ENCODE peak calls at places on chromosomes 13 and 19, in eight cellular contexts. Z is ovary, A is fibroblast of lung, U is psoas muscle, C is hepatocyte, J is breast epithelium, Y is esophagus squamous epithelium, D is tibial nerve. F is an unnamed sample.

GRCh38 chr13:30151398-30151797 is 156.0 kb downstream of the KATNAL1 start:
- DNase-seq in U (no peak), C (no peak), Z (no peak), Y (no peak), A (no peak), D (no peak), J (no peak), F (no peak)

GRCh38 chr13:30806784-30807183 is 71.4 kb downstream of the ALOX5AP start:
- DNase-seq in A (peak; percentile 82), U (no peak), D (no peak), C (no peak), Z (no peak), J (no peak), Y (no peak), F (no peak)

GRCh38 chr13:50085063-50085462 is 69.8 kb downstream of the KCNRG start:
- DNase-seq in C (peak; percentile 72), Z (no peak), A (peak; percentile 71), U (no peak), D (no peak), J (no peak), Y (no peak), F (no peak)

GRCh38 chr13:99403458-99403971 is 96.3 kb upstream of the GPR183 start:
- DNase-seq in Y (no peak), Z (no peak), A (no peak), D (no peak), C (no peak), U (no peak), J (no peak), F (peak; percentile 19)

GRCh38 chr19:13012690-13013608 is 17.7 kb downstream of the NFIX start:
- DNase-seq in U (peak; percentile 84), Y (no peak), A (peak; percentile 81), D (peak; percentile 73), C (peak; percentile 63), Z (peak; percentile 86), J (no peak), F (no peak)

GRCh38 chr19:48751835-48752510 is 468 bp downstream of the FUT1 start:
- DNase-seq in J (no peak), D (no peak), Z (no peak), U (no peak), A (no peak), C (no peak), Y (no peak), F (no peak)

GRCh38 chr13:33933810-33934209 is 115.9 kb downstream of the RFC3 start:
- DNase-seq in D (no peak), Y (no peak), Z (no peak), U (no peak), A (no peak), J (no peak), C (no peak), F (no peak)

GRCh38 chr19:51479531-51480331 is 1.4 kb downstream of the CEACAM18 start:
- DNase-seq in U (no peak), C (no peak), D (no peak), Y (no peak), J (no peak), A (no peak), Z (no peak), F (no peak)

GRCh38 chr13:66657165-66657895 is 572.8 kb downstream of the PCDH9 start:
- DNase-seq in D (peak; percentile 8), A (peak; percentile 88), C (peak; percentile 50), U (peak; percentile 69), Z (peak; percentile 30), Y (no peak), J (peak; percentile 90), F (no peak)

GRCh38 chr19:850221-850978 is 1.7 kb upstream of the ELANE start:
- DNase-seq in D (peak; percentile 94), A (peak; percentile 99), Y (no peak), C (peak; percentile 78), U (peak; percentile 92), Z (peak; percentile 92), J (peak; percentile 92), F (no peak)

GRCh38 chr13:31699650-31700049 is 39.7 kb upstream of the RXFP2 start:
- DNase-seq in U (no peak), J (no peak), A (no peak), Y (no peak), C (no peak), Z (no peak), D (no peak), F (no peak)

GRCh38 chr19:50658438-50659317 is 9.4 kb downstream of the C19orf81 start:
- DNase-seq in Y (no peak), A (peak; percentile 8), D (peak; percentile 16), Z (peak; percentile 70), C (peak; percentile 95), J (no peak), U (peak; percentile 49), F (no peak)

GRCh38 chr13:27573265-27573664 is 47.1 kb downstream of the LNX2 start:
- DNase-seq in J (no peak), D (no peak), A (peak; percentile 27), Y (no peak), C (peak; percentile 11), U (no peak), Z (no peak), F (no peak)

GRCh38 chr19:35216026-35216832 is 12.3 kb downstream of the FAM187B start:
- DNase-seq in U (no peak), Y (no peak), C (no peak), J (no peak), A (no peak), Z (no peak), D (no peak), F (no peak)

GRCh38 chr19:55642153-55643002 is 1.1 kb upstream of the ZNF581 start:
- DNase-seq in Z (peak; percentile 61), A (peak; percentile 28), J (no peak), D (no peak), Y (no peak), U (no peak), C (no peak), F (no peak)

GRCh38 chr19:3863648-3864047 is 5.2 kb downstream of the ZFR2 start:
- DNase-seq in A (no peak), Y (no peak), D (no peak), U (no peak), C (no peak), Z (no peak), J (no peak), F (no peak)

GRCh38 chr19:3866798-3867638 is 1.8 kb downstream of the ZFR2 start:
- DNase-seq in Z (no peak), C (no peak), A (no peak), Y (no peak), D (no peak), U (no peak), J (no peak), F (no peak)

GRCh38 chr19:3867971-3868769 is 668 bp downstream of the ZFR2 start:
- DNase-seq in Y (no peak), A (no peak), J (no peak), Z (no peak), U (no peak), C (no peak), D (no peak), F (no peak)

GRCh38 chr19:3873151-3873550 is 4.3 kb upstream of the ZFR2 start:
- DNase-seq in D (no peak), C (no peak), U (no peak), Z (no peak), A (no peak), Y (no peak), J (no peak), F (no peak)

GRCh38 chr19:3868770-3869456 is at the start of gene ZFR2:
- DNase-seq in Y (no peak), J (no peak), U (no peak), Z (no peak), D (no peak), C (peak; percentile 46), A (no peak), F (peak; percentile 12)
- H3K4me3 ChIP-seq in Y (no peak within 1 kb of the TSS), J (no peak within 1 kb of the TSS), U (no peak within 1 kb of the TSS), Z (no peak within 1 kb of the TSS), D (no peak within 1 kb of the TSS), C (no peak within 1 kb of the TSS), A (no peak within 1 kb of the TSS), F (no peak within 1 kb of the TSS)

DNA sequence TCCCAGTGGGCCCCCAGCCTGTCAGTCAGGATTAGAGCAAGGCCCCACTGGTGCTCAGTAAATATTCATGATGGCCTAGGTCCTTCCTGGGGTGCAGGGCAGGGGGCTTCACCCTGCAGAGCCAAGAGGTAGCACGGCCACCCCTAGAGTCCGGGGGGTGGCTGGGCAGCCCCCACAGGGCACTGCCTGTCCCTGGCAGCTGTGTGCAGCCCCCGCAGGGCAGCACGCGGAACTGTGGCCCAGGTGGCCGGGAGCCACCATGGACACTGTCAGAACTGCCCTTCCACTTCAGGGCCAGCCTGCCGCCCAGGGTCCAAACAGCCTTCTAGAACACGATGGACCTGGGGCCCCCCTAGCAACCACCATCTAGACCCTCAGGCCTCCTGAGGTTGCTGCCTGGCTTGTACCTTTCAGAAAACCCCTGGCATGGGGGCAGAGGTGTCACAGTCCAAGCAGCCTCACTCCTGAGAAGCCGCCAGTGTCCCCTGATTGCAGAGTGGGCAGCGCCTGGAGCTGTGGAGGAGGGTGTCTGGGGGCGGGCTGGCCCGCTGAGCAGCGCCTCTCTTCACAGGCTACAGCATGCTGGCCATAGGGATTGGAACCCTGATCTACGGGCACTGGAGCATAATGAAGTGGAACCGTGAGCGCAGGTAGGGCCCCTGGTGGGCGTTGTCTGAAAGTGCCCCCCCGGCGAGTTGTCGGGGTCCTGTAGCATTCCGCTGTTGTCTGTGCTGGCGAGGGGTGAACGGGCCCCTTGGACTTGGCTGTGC is 2.9 kb upstream of the YJEFN3 start:
- DNase-seq in Z (no peak), U (no peak), A (no peak), J (no peak), D (no peak), C (no peak), Y (no peak), F (no peak)
- H3K4me1 ChIP-seq in Z (no peaks in the 10 kb centered on the region), U (peaks cover 3% of the 10 kb centered on the region), A (no peaks in the 10 kb centered on the region), J (no peaks in the 10 kb centered on the region), D (peaks cover 7% of the 10 kb centered on the region), C (no peaks in the 10 kb centered on the region), Y (no peaks in the 10 kb centered on the region), F (no peaks in the 10 kb centered on the region)

DNA sequence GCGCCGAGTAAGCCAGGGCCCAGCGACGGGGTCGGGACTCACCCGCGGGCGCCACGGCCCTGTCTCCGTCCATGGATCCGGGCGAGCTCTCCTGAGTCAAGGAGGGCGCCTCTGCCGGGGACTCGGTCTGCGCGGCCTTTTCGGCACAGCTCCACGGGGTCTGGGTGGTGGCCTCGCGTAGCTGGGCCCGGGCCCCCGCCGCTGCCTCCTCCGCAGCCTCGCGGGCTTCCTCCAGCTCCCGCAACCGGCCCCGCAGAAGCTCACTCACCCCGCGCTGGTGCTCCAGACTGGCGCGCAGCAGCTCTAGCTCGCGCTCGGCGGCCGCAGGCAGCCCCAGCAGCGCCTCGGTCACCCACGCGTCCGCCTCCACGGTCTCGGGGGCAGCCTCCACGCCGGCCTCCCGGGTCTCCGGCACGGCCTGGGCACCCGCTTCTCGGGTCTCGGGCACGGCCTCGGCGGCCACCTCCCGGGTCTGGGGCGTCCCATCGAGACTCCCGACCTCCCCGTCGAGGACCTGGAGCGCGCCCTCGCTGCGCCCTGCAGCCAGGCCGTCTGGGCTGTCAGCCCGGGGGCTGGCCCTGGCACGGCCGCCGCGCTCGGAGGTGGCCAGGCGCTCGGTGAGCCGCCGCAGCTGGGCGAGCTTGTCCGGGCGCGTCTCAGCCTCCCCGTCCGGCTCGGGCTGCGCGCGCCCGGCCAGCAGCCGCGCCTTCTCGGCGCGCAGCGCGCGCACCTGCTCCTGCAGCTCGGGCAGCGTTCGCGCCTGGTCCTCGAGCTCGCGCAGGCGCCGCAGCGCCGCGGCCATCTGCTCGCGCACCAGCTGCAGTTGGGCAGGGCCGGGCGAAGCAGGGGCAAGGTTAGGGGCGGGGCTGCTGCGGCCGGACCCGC is 8.4 kb downstream of the KANK3 start:
- DNase-seq in C (peak; percentile 83), D (no peak), A (peak; percentile 77), Y (no peak), U (no peak), Z (peak; percentile 56), J (no peak), F (no peak)
- H3K4me3 ChIP-seq in C (no peak overlapping the region), D (no peak overlapping the region), A (peak overlapping the region; percentile 4), Y (peak overlapping the region; percentile 31), U (peak overlapping the region; percentile 54), Z (no peak overlapping the region), J (peak overlapping the region; percentile 1), F (no peak overlapping the region)

GRCh38 chr13:110530839-110531499 is 30.6 kb downstream of the RAB20 start:
- DNase-seq in J (no peak), A (no peak), Z (no peak), C (no peak), Y (no peak), U (no peak), D (no peak), F (no peak)
- H3K4me1 ChIP-seq in J (no peaks in the 10 kb centered on the region), A (no peaks in the 10 kb centered on the region), Z (peaks cover 9% of the 10 kb centered on the region), C (peaks cover 23% of the 10 kb centered on the region), Y (peaks cover 3% of the 10 kb centered on the region), U (no peaks in the 10 kb centered on the region), D (peaks cover 38% of the 10 kb centered on the region), F (no peaks in the 10 kb centered on the region)

F was measured in effector memory CD4-positive, alpha-beta T cell.